ENCODE peak calls at places on chromosomes 1 and 21, in five cellular contexts. One of them, this sample, is unnamed.

GRCh38 chr1:156708245-156708661 is 2.9 kb upstream of the CRABP2 start:
- DNase-seq in neuronal stem cell: no peak
- DNase-seq in mesenchymal stem cell: no peak
- DNase-seq in H9: peak
- DNase-seq in H1: peak
- DNase-seq in this sample: no peak

GRCh38 chr1:8358897-8359616 is 41.1 kb downstream of the SLC45A1 start:
- DNase-seq in H9: no peak
- DNase-seq in neuronal stem cell: no peak
- DNase-seq in mesenchymal stem cell: no peak
- DNase-seq in H1: no peak
- DNase-seq in this sample: no peak

GRCh38 chr1:64886877-64887276 is 79.5 kb downstream of the JAK1 start:
- DNase-seq in H9: no peak
- DNase-seq in H1: no peak
- DNase-seq in mesenchymal stem cell: no peak
- DNase-seq in neuronal stem cell: peak
- DNase-seq in this sample: no peak

GRCh38 chr1:81327743-81328142 is 473.0 kb upstream of the ADGRL2 start:
- DNase-seq in mesenchymal stem cell: no peak
- DNase-seq in neuronal stem cell: peak
- DNase-seq in H9: no peak
- DNase-seq in H1: no peak
- DNase-seq in this sample: no peak

GRCh38 chr1:118143828-118144227 is 41.2 kb downstream of the SPAG17 start:
- DNase-seq in H1: no peak
- DNase-seq in neuronal stem cell: no peak
- DNase-seq in H9: no peak
- DNase-seq in mesenchymal stem cell: no peak
- DNase-seq in this sample: no peak

GRCh38 chr1:22107126-22107525 is 35.8 kb downstream of the WNT4 start:
- DNase-seq in H1: no peak
- DNase-seq in mesenchymal stem cell: peak
- DNase-seq in H9: no peak
- DNase-seq in neuronal stem cell: no peak
- DNase-seq in this sample: no peak

GRCh38 chr21:38351961-38352521 is 95.2 kb downstream of the KCNJ15 start:
- DNase-seq in mesenchymal stem cell: peak
- DNase-seq in neuronal stem cell: no peak
- DNase-seq in H1: no peak
- DNase-seq in H9: no peak
- DNase-seq in this sample: peak

GRCh38 chr1:210001751-210002150 is 63.7 kb downstream of the SYT14 start:
- DNase-seq in neuronal stem cell: no peak
- DNase-seq in H1: no peak
- DNase-seq in H9: no peak
- DNase-seq in mesenchymal stem cell: peak
- DNase-seq in this sample: no peak

GRCh38 chr1:172653015-172653709 is 5.7 kb upstream of the FASLG start:
- DNase-seq in H1: no peak
- DNase-seq in H9: no peak
- DNase-seq in mesenchymal stem cell: no peak
- DNase-seq in neuronal stem cell: no peak
- DNase-seq in this sample: no peak

GRCh38 chr1:228369608-228370438 is 36.8 kb downstream of the TRIM11 start:
- DNase-seq in neuronal stem cell: no peak
- DNase-seq in H9: no peak
- DNase-seq in H1: no peak
- DNase-seq in mesenchymal stem cell: no peak
- DNase-seq in this sample: no peak

GRCh38 chr1:227388771-227389170 is 70.5 kb upstream of the CDC42BPA start:
- DNase-seq in H1: no peak
- DNase-seq in H9: no peak
- DNase-seq in mesenchymal stem cell: no peak
- DNase-seq in neuronal stem cell: no peak
- DNase-seq in this sample: no peak

GRCh38 chr1:44412591-44412990 is 7.5 kb downstream of the RNF220 start:
- DNase-seq in H9: no peak
- DNase-seq in H1: no peak
- DNase-seq in neuronal stem cell: no peak
- DNase-seq in mesenchymal stem cell: no peak
- DNase-seq in this sample: no peak

GRCh38 chr1:203278087-203278884 is 27.0 kb upstream of the BTG2 start:
- DNase-seq in mesenchymal stem cell: peak
- DNase-seq in neuronal stem cell: no peak
- DNase-seq in H9: peak
- DNase-seq in H1: peak
- DNase-seq in this sample: no peak

GRCh38 chr1:21951576-21951870 is 14.4 kb upstream of the HSPG2 start:
- DNase-seq in mesenchymal stem cell: no peak
- DNase-seq in H9: no peak
- DNase-seq in neuronal stem cell: no peak
- DNase-seq in H1: no peak
- DNase-seq in this sample: no peak

GRCh38 chr1:214075305-214076003 is 87.7 kb downstream of the PROX1 start:
- DNase-seq in mesenchymal stem cell: no peak
- DNase-seq in H1: no peak
- DNase-seq in H9: no peak
- DNase-seq in neuronal stem cell: no peak
- DNase-seq in this sample: no peak

GRCh38 chr1:17621691-17622090 is 82.2 kb downstream of the ARHGEF10L start:
- DNase-seq in mesenchymal stem cell: no peak
- DNase-seq in neuronal stem cell: no peak
- DNase-seq in H1: no peak
- DNase-seq in H9: no peak
- DNase-seq in this sample: no peak

GRCh38 chr1:116682641-116683221 is 15.2 kb upstream of the IGSF3 start:
- DNase-seq in H9: no peak
- DNase-seq in neuronal stem cell: no peak
- DNase-seq in H1: no peak
- DNase-seq in mesenchymal stem cell: no peak
- DNase-seq in this sample: no peak

GRCh38 chr1:69651656-69652055 is 83.9 kb downstream of the LRRC7 start:
- DNase-seq in H9: no peak
- DNase-seq in H1: no peak
- DNase-seq in mesenchymal stem cell: no peak
- DNase-seq in neuronal stem cell: no peak
- DNase-seq in this sample: no peak

GRCh38 chr1:85612704-85613361 is 32.3 kb downstream of the CCN1 start:
- DNase-seq in H9: peak
- DNase-seq in mesenchymal stem cell: peak
- DNase-seq in H1: no peak
- DNase-seq in neuronal stem cell: no peak
- DNase-seq in this sample: peak

GRCh38 chr1:89844236-89844807 is 23.5 kb downstream of the LRRC8D start:
- DNase-seq in neuronal stem cell: no peak
- DNase-seq in H1: no peak
- DNase-seq in H9: no peak
- DNase-seq in mesenchymal stem cell: peak
- DNase-seq in this sample: no peak

GRCh38 chr1:204742676-204743075 is 57.1 kb upstream of the LRRN2 start:
- DNase-seq in mesenchymal stem cell: no peak
- DNase-seq in H9: no peak
- DNase-seq in neuronal stem cell: no peak
- DNase-seq in H1: peak
- DNase-seq in this sample: no peak

GRCh38 chr1:34140011-34140676 is 24.9 kb downstream of the CSMD2 start:
- DNase-seq in mesenchymal stem cell: no peak
- DNase-seq in H1: no peak
- DNase-seq in neuronal stem cell: no peak
- DNase-seq in H9: no peak
- DNase-seq in this sample: no peak
- H2BK12ac ChIP-seq in mesenchymal stem cell: no peak
- H2BK12ac ChIP-seq in H1: no peak
- H2BK12ac ChIP-seq in neuronal stem cell: no peak
- H2BK12ac ChIP-seq in H9: no peak
- H2BK12ac ChIP-seq in this sample: no peak

GRCh38 chr1:87513270-87513669 is 184.6 kb downstream of the LMO4 start:
- DNase-seq in mesenchymal stem cell: peak
- DNase-seq in neuronal stem cell: no peak
- DNase-seq in H9: no peak
- DNase-seq in H1: no peak
- DNase-seq in this sample: no peak
- H3K4ac ChIP-seq in mesenchymal stem cell: no peak
- H3K4ac ChIP-seq in neuronal stem cell: no peak
- H3K4ac ChIP-seq in H9: no peak
- H3K4ac ChIP-seq in H1: no peak
- H3K4ac ChIP-seq in this sample: no peak

GRCh38 chr1:224180783-224181452 is 2.1 kb upstream of the DEGS1 start:
- DNase-seq in H1: peak
- DNase-seq in neuronal stem cell: no peak
- DNase-seq in mesenchymal stem cell: no peak
- DNase-seq in H9: no peak
- DNase-seq in this sample: no peak
- H2BK12ac ChIP-seq in H1: peak
- H2BK12ac ChIP-seq in neuronal stem cell: no peak
- H2BK12ac ChIP-seq in mesenchymal stem cell: no peak
- H2BK12ac ChIP-seq in H9: no peak
- H2BK12ac ChIP-seq in this sample: no peak

GRCh38 chr1:224580006-224580405 is 36.1 kb upstream of the CNIH3 start:
- DNase-seq in neuronal stem cell: no peak
- DNase-seq in H9: no peak
- DNase-seq in H1: no peak
- DNase-seq in mesenchymal stem cell: no peak
- DNase-seq in this sample: no peak
- H3K4ac ChIP-seq in neuronal stem cell: no peak
- H3K4ac ChIP-seq in H9: no peak
- H3K4ac ChIP-seq in H1: no peak
- H3K4ac ChIP-seq in mesenchymal stem cell: no peak
- H3K4ac ChIP-seq in this sample: no peak

GRCh38 chr21:33642896-33643657 is 776 bp downstream of the ITSN1 start:
- DNase-seq in H9: peak
- DNase-seq in H1: peak
- DNase-seq in neuronal stem cell: no peak
- DNase-seq in mesenchymal stem cell: peak
- DNase-seq in this sample: peak
- H2BK12ac ChIP-seq in H9: no peak
- H2BK12ac ChIP-seq in H1: no peak
- H2BK12ac ChIP-seq in neuronal stem cell: no peak
- H2BK12ac ChIP-seq in mesenchymal stem cell: no peak
- H2BK12ac ChIP-seq in this sample: no peak

GRCh38 chr1:28364888-28365287 is 4.7 kb upstream of the PHACTR4 start:
- DNase-seq in H1: no peak
- DNase-seq in neuronal stem cell: no peak
- DNase-seq in H9: no peak
- DNase-seq in mesenchymal stem cell: no peak
- DNase-seq in this sample: no peak
- H3K4ac ChIP-seq in H1: no peak
- H3K4ac ChIP-seq in neuronal stem cell: no peak
- H3K4ac ChIP-seq in H9: no peak
- H3K4ac ChIP-seq in mesenchymal stem cell: no peak
- H3K4ac ChIP-seq in this sample: no peak

This sample was measured in trophoblast cell.